ENCODE peak calls at places on chromosomes 13 and 19, in six cellular contexts. B is H1, K is IMR-90, U is mesenchymal stem cell, L is neuronal stem cell, G is trophoblast cell. E is an unnamed sample.

GRCh38 chr19:47726467-47726866 is 13.2 kb downstream of the EHD2 start:
- DNase-seq in L (no peak), B (no peak), G (no peak), U (peak; percentile 79), K (peak; percentile 76), E (no peak)

GRCh38 chr19:19740755-19741154 is 7.8 kb upstream of the ZNF14 start:
- DNase-seq in G (no peak), L (no peak), K (no peak), B (no peak), U (no peak), E (peak; percentile 21)

GRCh38 chr19:42295831-42296525 is 6.0 kb upstream of the PRR19 start:
- DNase-seq in K (peak; percentile 41), L (peak; percentile 65), B (peak; percentile 65), G (peak; percentile 72), U (peak; percentile 66), E (peak; percentile 91)

GRCh38 chr13:49649244-49649962 is 21.1 kb downstream of the ARL11 start:
- DNase-seq in G (no peak), B (no peak), U (peak; percentile 67), L (no peak), K (peak; percentile 68), E (no peak)

GRCh38 chr19:3116621-3117020 is 19.2 kb upstream of the GNA15 start:
- DNase-seq in B (no peak), L (no peak), K (no peak), U (no peak), G (no peak), E (no peak)

GRCh38 chr13:85286081-85286480 is 513.1 kb downstream of the SLITRK6 start:
- DNase-seq in U (no peak), L (no peak), K (peak; percentile 4), B (no peak), G (no peak), E (no peak)

GRCh38 chr13:29161653-29162052 is 341.5 kb downstream of the MTUS2 start:
- DNase-seq in U (no peak), K (no peak), G (no peak), L (no peak), B (no peak), E (no peak)

GRCh38 chr13:112325941-112326645 is 50.1 kb upstream of the SPACA7 start:
- DNase-seq in L (no peak), B (no peak), G (no peak), U (no peak), K (no peak), E (no peak)

GRCh38 chr19:18469245-18470107 is 31.5 kb upstream of the ISYNA1 start:
- DNase-seq in B (peak; percentile 53), U (peak; percentile 69), G (peak; percentile 52), K (peak; percentile 66), L (no peak), E (peak; percentile 85)

GRCh38 chr19:13051581-13052165 is 51.0 kb downstream of the LYL1 start:
- DNase-seq in K (peak; percentile 24), G (peak; percentile 28), U (peak; percentile 38), L (peak; percentile 97), B (no peak), E (peak; percentile 89)

GRCh38 chr13:80133631-80134083 is 207.3 kb downstream of the SPRY2 start:
- DNase-seq in K (no peak), B (no peak), L (no peak), G (no peak), U (no peak), E (no peak)

GRCh38 chr19:30047355-30047895 is 105.4 kb downstream of the URI1 start:
- DNase-seq in K (no peak), U (no peak), B (no peak), G (no peak), L (no peak), E (no peak)
- H3K14ac ChIP-seq in K (no peak overlapping the region), U (no peak overlapping the region), B (no peak overlapping the region), G (no peak overlapping the region), L (no peak overlapping the region), E (no peak overlapping the region)

DNA sequence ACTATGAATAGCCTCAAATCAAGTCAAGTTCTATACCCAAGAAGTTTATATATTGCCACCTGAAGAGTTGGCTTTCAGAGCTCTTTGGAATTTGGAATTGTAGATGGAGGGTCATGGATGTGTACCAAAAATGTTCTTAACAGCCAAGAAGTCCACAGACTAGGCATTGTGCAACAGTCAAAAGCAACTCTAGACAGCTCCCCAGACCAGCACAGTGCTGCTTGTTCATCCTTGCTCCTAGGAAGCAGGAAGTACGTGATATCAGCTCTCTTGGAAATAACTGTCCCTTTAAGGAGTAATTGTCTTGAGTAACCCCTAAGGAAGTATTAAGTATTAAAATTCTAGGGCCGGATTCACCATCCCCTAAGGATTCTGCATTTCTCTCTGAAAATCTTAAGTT is 30.7 kb upstream of the IL17D start:
- DNase-seq in G (no peak), U (no peak), B (no peak), L (no peak), K (peak; percentile 28), E (no peak)
- H3K14ac ChIP-seq in G (no peak overlapping the region), U (no peak overlapping the region), B (no peak overlapping the region), L (no peak overlapping the region), K (no peak overlapping the region), E (no peak overlapping the region)

DNA sequence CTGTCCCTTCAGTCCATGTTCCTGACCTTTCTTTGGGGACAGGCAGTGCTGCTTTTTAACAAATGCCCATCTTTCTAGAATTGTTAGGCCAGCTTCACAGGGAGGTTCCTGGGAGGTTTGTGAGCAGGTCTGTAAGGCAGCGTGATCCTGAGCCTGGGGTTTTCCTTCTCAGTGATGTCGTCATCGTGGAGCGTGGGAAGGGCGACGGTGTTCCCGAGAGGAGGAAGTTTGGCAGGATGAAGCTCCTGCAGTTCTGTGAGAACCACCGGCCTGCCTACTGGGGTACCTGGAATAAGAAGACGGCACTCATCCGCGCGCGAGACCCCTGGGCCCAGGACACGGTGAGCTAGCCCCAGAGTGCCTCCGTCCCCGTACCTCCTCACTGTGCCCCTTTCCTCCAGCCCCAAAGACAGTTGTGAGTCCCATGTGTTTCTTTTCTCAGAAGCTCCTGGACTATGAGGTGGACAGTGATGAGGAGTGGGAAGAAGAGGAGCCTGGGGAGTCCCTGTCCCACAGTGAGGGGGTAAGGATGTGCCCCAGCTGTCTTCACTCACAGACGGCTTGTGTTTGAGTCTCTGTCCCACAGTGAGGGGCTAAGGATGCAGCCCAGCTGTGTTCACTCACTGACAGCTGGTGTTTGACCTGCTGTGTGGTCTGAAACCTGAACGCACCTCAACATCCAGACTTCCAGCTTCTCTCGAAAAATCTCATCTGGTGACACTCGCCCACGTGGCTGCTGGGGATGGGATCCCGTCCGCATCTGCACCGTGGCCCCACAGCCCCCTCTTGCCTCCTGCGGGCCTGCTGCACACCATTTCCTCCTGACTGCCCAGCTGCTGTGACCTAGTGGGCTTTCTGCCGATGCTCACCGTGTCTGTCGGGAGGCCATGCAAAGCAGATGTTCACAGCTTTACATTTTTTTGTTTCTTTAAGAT is 27.1 kb downstream of the CHAF1A start:
- DNase-seq in L (no peak), B (no peak), K (peak; percentile 62), U (no peak), G (no peak), E (no peak)
- H3K14ac ChIP-seq in L (no peak overlapping the region), B (no peak overlapping the region), K (no peak overlapping the region), U (no peak overlapping the region), G (no peak overlapping the region), E (no peak overlapping the region)

DNA sequence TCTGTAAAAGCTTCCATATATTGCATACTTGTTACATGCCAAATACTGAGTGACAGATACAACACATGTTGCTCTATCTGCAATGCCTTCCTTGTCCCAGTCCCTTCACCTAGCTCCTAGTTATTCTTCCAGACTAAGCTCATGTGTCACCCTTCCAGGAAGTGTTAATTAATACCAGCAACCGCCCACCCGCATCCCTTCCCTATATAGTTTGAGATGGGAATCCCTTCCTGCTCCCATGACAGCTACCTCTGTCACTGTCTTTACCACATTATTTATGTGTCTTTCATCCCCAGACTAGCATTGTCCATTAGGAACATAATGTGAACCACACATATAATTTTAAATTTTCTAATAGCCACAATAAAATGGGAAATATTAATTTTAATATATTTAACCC is 49.5 kb upstream of the FRY start:
- DNase-seq in U (no peak), K (no peak), L (no peak), B (no peak), G (peak; percentile 66), E (no peak)
- H3K14ac ChIP-seq in U (no peak overlapping the region), K (peak overlapping the region; percentile 37), L (no peak overlapping the region), B (no peak overlapping the region), G (no peak overlapping the region), E (no peak overlapping the region)

GRCh38 chr19:44527554-44527953 is 1.9 kb downstream of the CEACAM20 start:
- DNase-seq in L (no peak), G (no peak), K (no peak), B (no peak), U (no peak), E (no peak)

GRCh38 chr19:44529541-44529940 is at the start of gene CEACAM20:
- DNase-seq in B (no peak), L (no peak), U (no peak), K (no peak), G (no peak), E (no peak)

GRCh38 chr19:44525721-44526430 is 3.6 kb downstream of the CEACAM20 start:
- DNase-seq in K (no peak), B (no peak), G (peak; percentile 24), L (no peak), U (no peak), E (no peak)

GRCh38 chr19:44532819-44533218 is 3.3 kb upstream of the CEACAM20 start:
- DNase-seq in U (no peak), B (no peak), L (no peak), K (no peak), G (no peak), E (no peak)

DNA sequence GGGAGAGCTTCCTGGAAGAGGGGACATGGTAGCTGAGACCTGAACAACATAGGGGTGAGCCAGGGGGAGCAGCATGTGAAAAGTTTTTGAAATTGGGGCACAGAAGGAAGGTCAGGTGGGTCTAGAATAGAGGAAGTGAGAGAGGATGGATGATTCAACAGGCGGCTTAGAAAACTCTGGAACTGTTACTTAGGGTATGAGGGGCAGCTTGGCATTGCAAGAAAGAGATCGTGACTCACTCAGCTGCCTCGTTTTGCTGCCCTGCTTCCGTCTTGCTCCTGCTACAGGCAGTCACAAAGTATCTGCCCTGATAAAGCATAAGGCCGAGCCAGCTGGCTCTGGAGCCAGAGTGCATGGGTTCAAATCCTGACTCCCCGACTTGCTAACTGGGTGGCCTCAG is 1.3 kb upstream of the CEACAM20 start:
- DNase-seq in G (no peak), K (no peak), L (no peak), U (no peak), B (no peak), E (no peak)
- H3K14ac ChIP-seq in G (no peak overlapping the region), K (no peak overlapping the region), L (no peak overlapping the region), U (no peak overlapping the region), B (no peak overlapping the region), E (no peak overlapping the region)

E was measured in H9.